ENCODE peak calls at places on chromosomes 7 and 10, in four cellular contexts. Z is heart right ventricle, R is right cardiac atrium, W is neural progenitor cell. U is an unnamed sample.

GRCh38 chr10:69224862-69225657 is 4.9 kb downstream of the HKDC1 start:
- DNase-seq in Z (no peak), R (no peak), W (no peak), U (no peak)

GRCh38 chr7:123432601-123433000 is 101.8 kb downstream of the IQUB start:
- DNase-seq in Z (no peak), R (no peak), W (no peak), U (no peak)

GRCh38 chr7:2939193-2939885 is 95.2 kb upstream of the GNA12 start:
- DNase-seq in Z (no peak), R (no peak), W (no peak), U (no peak)

GRCh38 chr10:97399843-97400545 is 1.1 kb downstream of the RRP12 start:
- DNase-seq in Z (no peak), R (peak; percentile 46), W (peak; percentile 32), U (peak; percentile 50)

GRCh38 chr7:104133238-104133637 is 74.6 kb downstream of the ORC5 start:
- DNase-seq in Z (no peak), R (no peak), W (no peak), U (no peak)

GRCh38 chr7:122511268-122511667 is 187.6 kb downstream of the RNF133 start:
- DNase-seq in Z (no peak), R (no peak), W (no peak), U (no peak)

GRCh38 chr7:50826371-50827172 is 43.9 kb upstream of the GRB10 start:
- DNase-seq in Z (no peak), R (no peak), W (no peak), U (no peak)

GRCh38 chr7:149714910-149715471 is 58.4 kb downstream of the ZNF467 start:
- DNase-seq in Z (no peak), R (no peak), W (no peak), U (peak; percentile 40)

GRCh38 chr7:47227762-47228177 is 354.1 kb downstream of the TNS3 start:
- DNase-seq in Z (peak; percentile 29), R (no peak), W (no peak), U (no peak)

GRCh38 chr7:78420001-78420400 is 621.4 kb downstream of the PHTF2 start:
- DNase-seq in Z (no peak), R (no peak), W (no peak), U (no peak)

GRCh38 chr10:58177362-58177947 is 90.2 kb downstream of the IPMK start:
- DNase-seq in Z (no peak), R (no peak), W (no peak), U (no peak)

GRCh38 chr7:34208878-34209621 is 303.7 kb downstream of the BMPER start:
- DNase-seq in Z (no peak), R (no peak), W (no peak), U (peak; percentile 23)

GRCh38 chr10:1369197-1369596 is 313.0 kb downstream of the WDR37 start:
- DNase-seq in Z (no peak), R (no peak), W (peak; percentile 32), U (no peak)

GRCh38 chr7:69190738-69191137 is 407.5 kb upstream of the AUTS2 start:
- DNase-seq in Z (no peak), R (no peak), W (no peak), U (no peak)

GRCh38 chr7:46160861-46161260 is 239.8 kb upstream of the IGFBP3 start:
- DNase-seq in Z (no peak), R (no peak), W (no peak), U (no peak)

GRCh38 chr7:151088856-151089699 is 2.8 kb downstream of the AGAP3 start:
- DNase-seq in Z (peak; percentile 65), R (peak; percentile 84), W (peak; percentile 75), U (peak; percentile 73)

GRCh38 chr7:143351574-143351973 is 10.9 kb downstream of the FAM131B start:
- DNase-seq in Z (no peak), R (no peak), W (no peak), U (no peak)

GRCh38 chr7:31493714-31494181 is 20.1 kb upstream of the ITPRID1 start:
- DNase-seq in Z (no peak), R (peak; percentile 26), W (no peak), U (no peak)

GRCh38 chr7:8176370-8177081 is 85.4 kb downstream of the ICA1 start:
- DNase-seq in Z (no peak), R (no peak), W (no peak), U (no peak)

GRCh38 chr10:122298598-122299301 is 27.7 kb downstream of the BTBD16 start:
- DNase-seq in Z (peak; percentile 72), R (peak; percentile 66), W (peak; percentile 78), U (peak; percentile 80)

GRCh38 chr7:95794917-95795515 is 22.7 kb downstream of the DYNC1I1 start:
- DNase-seq in Z (no peak), R (no peak), W (peak; percentile 55), U (peak; percentile 28)

GRCh38 chr10:3825244-3825643 is 40.2 kb upstream of the KLF6 start:
- DNase-seq in Z (no peak), R (no peak), W (peak; percentile 49), U (no peak)

GRCh38 chr10:3263747-3264146 is 91.2 kb upstream of the PITRM1 start:
- DNase-seq in Z (no peak), R (no peak), W (no peak), U (no peak)

GRCh38 chr10:133454204-133454893 is 604 bp downstream of the SCART1 start:
- DNase-seq in Z (no peak), R (no peak), W (no peak), U (no peak)

GRCh38 chr7:95922191-95922590 is 149.8 kb downstream of the DYNC1I1 start:
- DNase-seq in Z (no peak), R (no peak), W (no peak), U (no peak)

GRCh38 chr10:127458171-127458810 is 90.8 kb upstream of the NPS start:
- DNase-seq in Z (no peak), R (no peak), W (no peak), U (no peak)

GRCh38 chr7:3134715-3135114 is 91.0 kb upstream of the CARD11 start:
- DNase-seq in Z (no peak), R (no peak), W (no peak), U (no peak)

GRCh38 chr7:116223598-116223997 is 13.3 kb downstream of the TES start:
- DNase-seq in Z (no peak), R (no peak), W (no peak), U (no peak)

GRCh38 chr7:149728491-149729375 is 44.7 kb downstream of the ZNF467 start:
- DNase-seq in Z (no peak), R (no peak), W (no peak), U (no peak)

GRCh38 chr10:132638130-132638515 is 100.5 kb downstream of the INPP5A start:
- DNase-seq in Z (no peak), R (no peak), W (no peak), U (no peak)

GRCh38 chr10:112448903-112449302 is 1.9 kb downstream of the VTI1A start:
- DNase-seq in Z (no peak), R (no peak), W (no peak), U (no peak)

GRCh38 chr10:12042409-12042796 is 206 bp downstream of the UPF2 start:
- DNase-seq in Z (peak; percentile 51), R (peak; percentile 51), W (no peak), U (no peak)
- H3K4me1 ChIP-seq in Z (peaks cover 14% of the 10 kb centered on the region), R (no peaks in the 10 kb centered on the region), W (peaks cover 13% of the 10 kb centered on the region), U (peaks cover 5% of the 10 kb centered on the region)

GRCh38 chr10:15254808-15255655 is 86.5 kb upstream of the NMT2 start:
- DNase-seq in Z (no peak), R (no peak), W (no peak), U (no peak)
- H3K4me1 ChIP-seq in Z (peaks cover 14% of the 10 kb centered on the region), R (no peaks in the 10 kb centered on the region), W (peaks cover 10% of the 10 kb centered on the region), U (peaks cover 10% of the 10 kb centered on the region)

DNA sequence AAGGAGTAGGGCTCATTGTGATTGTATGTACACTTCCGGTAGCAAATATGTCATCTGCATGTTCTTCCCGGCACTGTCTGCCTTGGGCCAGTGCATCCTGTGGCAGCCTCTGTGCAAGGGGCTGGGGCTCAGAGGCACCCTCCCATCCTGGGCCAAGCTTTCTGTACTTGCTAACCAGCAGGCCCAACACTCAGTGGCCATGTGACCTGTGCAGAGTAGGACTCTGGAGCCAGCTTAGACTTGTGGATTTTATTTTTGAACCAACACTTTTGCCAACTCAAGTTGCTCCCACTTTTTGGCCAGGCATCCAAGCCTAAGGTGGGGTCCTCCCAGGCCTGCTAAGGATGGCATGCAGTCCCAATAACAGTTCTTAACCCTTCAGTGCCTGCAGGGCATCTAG is 25.0 kb downstream of the LDB3 start:
- DNase-seq in Z (no peak), R (no peak), W (no peak), U (peak; percentile 35)
- H3K4me1 ChIP-seq in Z (peaks cover 36% of the 10 kb centered on the region), R (no peaks in the 10 kb centered on the region), W (peaks cover 6% of the 10 kb centered on the region), U (peaks cover 11% of the 10 kb centered on the region)

DNA sequence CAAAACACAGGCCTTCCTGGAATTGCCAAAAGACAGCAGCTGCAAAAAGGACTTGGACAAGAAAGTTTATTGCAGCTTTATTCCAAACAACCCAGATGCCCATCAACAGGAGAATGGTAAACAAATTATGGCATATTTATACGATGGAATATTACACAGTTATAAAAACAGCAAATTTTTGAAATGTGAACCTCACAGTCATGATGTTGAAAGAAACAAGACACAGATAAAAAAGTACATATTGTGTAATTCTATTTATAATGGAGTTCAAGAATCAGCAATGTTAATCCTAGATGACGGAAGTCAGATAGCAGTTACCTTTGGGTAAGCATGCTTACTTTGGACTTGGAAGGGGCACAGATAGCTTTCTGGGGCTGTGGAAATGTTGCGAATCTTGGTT is 44.4 kb downstream of the SYPL1 start:
- DNase-seq in Z (no peak), R (no peak), W (no peak), U (no peak)
- H3K4me1 ChIP-seq in Z (peaks cover 68% of the 10 kb centered on the region), R (peaks cover 22% of the 10 kb centered on the region), W (peaks cover 25% of the 10 kb centered on the region), U (peaks cover 26% of the 10 kb centered on the region)

U was measured in testis.